ENCODE peak calls at places on chromosomes 2 and 18, in seven cellular contexts. M is PC-3, C is SK-N-SH, B is neural progenitor cell, Y is HCT116, I is GM23338, P is MM.1S. F is an unnamed sample. For H4K20me1, the result is how much of the 10 kb centered on the place peaks cover.

GRCh38 chr2:43255249-43255960 is 29.0 kb upstream of the ZFP36L2 start:
- DNase-seq in M (peak), C (no peak), B (no peak), Y (no peak), I (no peak), P (no peak), F (no peak)

GRCh38 chr2:160353166-160353565 is 140.4 kb downstream of the RBMS1 start:
- DNase-seq in M (peak), C (no peak), B (no peak), Y (no peak), I (no peak), P (peak), F (peak)

GRCh38 chr2:26846334-26846863 is 1.5 kb upstream of the DPYSL5 start:
- DNase-seq in M (peak), C (peak), B (peak), Y (peak), I (peak), P (peak), F (peak)

GRCh38 chr2:116680537-116680936 is 1134.0 kb upstream of the DDX18 start:
- DNase-seq in M (peak), C (no peak), B (no peak), Y (no peak), I (no peak), P (no peak), F (no peak)

GRCh38 chr2:15325296-15325695 is 235.8 kb downstream of the NBAS start:
- DNase-seq in M (no peak), C (no peak), B (no peak), Y (no peak), I (no peak), P (no peak), F (no peak)

GRCh38 chr2:33412920-33413319 is 63.5 kb upstream of the RASGRP3 start:
- DNase-seq in M (peak), C (peak), B (peak), Y (peak), I (peak), P (no peak), F (no peak)

GRCh38 chr2:151730242-151730975 is 3.9 kb downstream of the NEB start:
- DNase-seq in M (no peak), C (no peak), B (no peak), Y (no peak), I (peak), P (peak), F (no peak)

GRCh38 chr2:148524519-148524919 is 120.0 kb upstream of the EPC2 start:
- DNase-seq in M (no peak), C (no peak), B (no peak), Y (no peak), I (no peak), P (no peak), F (no peak)

GRCh38 chr2:164903944-164904343 is 51.4 kb downstream of the SLC38A11 start:
- DNase-seq in M (peak), C (no peak), B (peak), Y (no peak), I (no peak), P (no peak), F (no peak)

GRCh38 chr2:54306561-54306960 is 50.5 kb upstream of the TSPYL6 start:
- DNase-seq in M (no peak), C (no peak), B (no peak), Y (no peak), I (no peak), P (no peak), F (no peak)

GRCh38 chr2:220876074-220876824 is 695.9 kb downstream of the EPHA4 start:
- DNase-seq in M (no peak), C (no peak), B (no peak), Y (no peak), I (no peak), P (no peak), F (no peak)

GRCh38 chr2:235746257-235746934 is 252.6 kb downstream of the AGAP1 start:
- DNase-seq in M (peak), C (peak), B (peak), Y (peak), I (peak), P (peak), F (peak)

GRCh38 chr2:119486196-119486827 is 38.0 kb downstream of the SCTR start:
- DNase-seq in M (no peak), C (no peak), B (no peak), Y (no peak), I (no peak), P (no peak), F (no peak)

GRCh38 chr2:25903216-25903776 is 25.0 kb upstream of the ASXL2 start:
- DNase-seq in M (no peak), C (peak), B (no peak), Y (no peak), I (no peak), P (no peak), F (no peak)

GRCh38 chr18:70126832-70127231 is 78.7 kb downstream of the RTTN start:
- DNase-seq in M (no peak), C (peak), B (no peak), Y (no peak), I (no peak), P (no peak), F (no peak)

GRCh38 chr2:218607436-218608115 is at the start of gene PLCD4:
- DNase-seq in M (peak), C (peak), B (peak), Y (no peak), I (peak), P (no peak), F (no peak)

GRCh38 chr2:95159690-95160449 is at the start of gene ZNF514:
- DNase-seq in M (peak), C (peak), B (peak), Y (no peak), I (peak), P (peak), F (peak)

GRCh38 chr18:25831226-25831828 is 259.1 kb downstream of the SS18 start:
- DNase-seq in M (no peak), C (no peak), B (no peak), Y (no peak), I (no peak), P (no peak), F (no peak)

GRCh38 chr2:133710613-133711012 is 142.3 kb upstream of the NCKAP5 start:
- DNase-seq in M (peak), C (peak), B (no peak), Y (no peak), I (no peak), P (no peak), F (no peak)

GRCh38 chr2:102606353-102606752 is 13.0 kb upstream of the SLC9A2 start:
- DNase-seq in M (peak), C (no peak), B (no peak), Y (no peak), I (no peak), P (no peak), F (no peak)

GRCh38 chr2:31202833-31203232 is 14.5 kb downstream of the CAPN14 start:
- DNase-seq in M (no peak), C (peak), B (no peak), Y (no peak), I (no peak), P (no peak), F (no peak)

GRCh38 chr18:63168287-63168686 is 151.3 kb downstream of the BCL2 start:
- DNase-seq in M (no peak), C (no peak), B (no peak), Y (no peak), I (no peak), P (no peak), F (no peak)

GRCh38 chr2:139366659-139367058 is 586.5 kb upstream of the NXPH2 start:
- DNase-seq in M (no peak), C (no peak), B (no peak), Y (no peak), I (no peak), P (no peak), F (no peak)

GRCh38 chr2:47513981-47514520 is 111.1 kb downstream of the MSH2 start:
- DNase-seq in M (no peak), C (no peak), B (no peak), Y (no peak), I (no peak), P (no peak), F (no peak)

GRCh38 chr2:161913865-161914264 is 160.2 kb downstream of the DPP4 start:
- DNase-seq in M (peak), C (no peak), B (no peak), Y (peak), I (no peak), P (no peak), F (no peak)

GRCh38 chr2:26778076-26778475 is 7.8 kb upstream of the CENPA start:
- DNase-seq in M (no peak), C (no peak), B (no peak), Y (no peak), I (no peak), P (no peak), F (no peak)

GRCh38 chr2:44295113-44295512 is 19.8 kb downstream of the SLC3A1 start:
- DNase-seq in M (no peak), C (no peak), B (no peak), Y (no peak), I (no peak), P (no peak), F (no peak)

GRCh38 chr18:75408554-75409506 is 18.7 kb downstream of the SMIM21 start:
- DNase-seq in M (peak), C (no peak), B (no peak), Y (peak), I (no peak), P (no peak), F (no peak)

GRCh38 chr2:75481041-75481836 is 79.5 kb downstream of the EVA1A start:
- DNase-seq in M (peak), C (peak), B (peak), Y (peak), I (peak), P (no peak), F (peak)

GRCh38 chr2:47323009-47323821 is 79.7 kb upstream of the MSH2 start:
- DNase-seq in M (peak), C (peak), B (peak), Y (peak), I (peak), P (peak), F (peak)

GRCh38 chr18:79567481-79568147 is 112.0 kb upstream of the CTDP1 start:
- DNase-seq in M (no peak), C (no peak), B (peak), Y (no peak), I (peak), P (no peak), F (no peak)

GRCh38 chr2:16537347-16537746 is 128.3 kb downstream of the CYRIA start:
- DNase-seq in M (peak), C (no peak), B (no peak), Y (no peak), I (no peak), P (no peak), F (no peak)

GRCh38 chr2:190023860-190024259 is 38.7 kb downstream of the MSTN start:
- DNase-seq in M (peak), C (peak), B (peak), Y (peak), I (peak), P (peak), F (peak)

GRCh38 chr18:55375930-55376329 is 212.1 kb downstream of the TCF4 start:
- DNase-seq in M (no peak), C (no peak), B (no peak), Y (no peak), I (no peak), P (no peak), F (no peak)

GRCh38 chr2:57881998-57882884 is 164.4 kb upstream of the VRK2 start:
- DNase-seq in M (peak), C (no peak), B (no peak), Y (peak), I (no peak), P (no peak), F (no peak)

GRCh38 chr2:236974206-236974605 is 111.5 kb upstream of the COPS8 start:
- DNase-seq in M (no peak), C (no peak), B (no peak), Y (no peak), I (no peak), P (no peak), F (no peak)

DNA sequence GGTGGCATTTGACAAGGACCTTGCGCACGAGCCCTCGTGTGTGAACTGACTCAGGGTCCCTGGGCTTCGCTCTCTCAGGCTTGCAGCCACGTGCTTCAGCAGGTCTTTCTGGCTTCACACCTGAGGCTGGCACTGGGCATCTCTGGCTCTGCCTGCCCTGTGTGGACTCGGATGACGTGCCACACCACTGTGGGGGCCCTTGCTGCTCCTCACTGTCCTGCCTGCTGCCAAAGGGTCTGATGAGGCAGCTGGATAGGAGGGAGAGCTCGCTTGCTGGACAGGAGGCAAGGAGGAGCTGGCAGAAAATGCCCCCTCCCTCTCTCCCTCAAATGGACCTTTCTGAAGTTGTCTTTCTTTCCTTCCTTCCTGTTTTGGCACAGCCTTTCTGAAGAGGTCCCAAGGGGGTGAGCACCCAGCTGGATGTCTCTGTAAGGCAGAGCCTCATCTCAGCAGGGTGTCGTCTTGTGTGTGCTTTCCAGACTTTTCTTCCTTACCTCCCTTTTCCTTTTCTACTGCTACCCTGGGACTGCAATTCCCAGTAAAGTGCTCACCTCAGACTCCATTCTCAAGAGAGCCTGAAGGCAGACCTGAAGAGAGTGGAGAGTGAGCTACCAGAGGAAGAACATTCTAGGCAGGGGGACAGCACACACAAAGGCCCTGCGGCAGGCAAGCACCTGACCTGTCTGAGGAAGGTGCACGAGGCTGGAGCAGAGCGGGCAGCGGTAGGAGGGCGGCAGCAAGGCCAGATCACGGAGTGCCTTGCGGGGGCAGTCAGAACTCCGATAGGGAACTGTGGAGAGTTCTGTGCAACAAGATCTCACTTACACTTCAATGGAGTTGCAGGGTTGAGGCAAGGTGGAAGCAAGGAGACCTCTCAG is 5.3 kb downstream of the PER2 start:
- DNase-seq in M (no peak), C (no peak), B (no peak), Y (no peak), I (no peak), P (no peak), F (peak)
- H4K20me1 ChIP-seq in M (under half), C (under half), B (under half), Y (under half), I (under half), P (under half), F (under half)

GRCh38 chr18:48547456-48548403 is 8.9 kb downstream of the CTIF start:
- DNase-seq in M (peak), C (no peak), B (no peak), Y (no peak), I (peak), P (no peak), F (no peak)
- TF ChIP-seq EZH2phosphoT487 in M (no peak), C (no peak), B (no peak), Y (no peak), I (no peak), P (no peak), F (no peak)

DNA sequence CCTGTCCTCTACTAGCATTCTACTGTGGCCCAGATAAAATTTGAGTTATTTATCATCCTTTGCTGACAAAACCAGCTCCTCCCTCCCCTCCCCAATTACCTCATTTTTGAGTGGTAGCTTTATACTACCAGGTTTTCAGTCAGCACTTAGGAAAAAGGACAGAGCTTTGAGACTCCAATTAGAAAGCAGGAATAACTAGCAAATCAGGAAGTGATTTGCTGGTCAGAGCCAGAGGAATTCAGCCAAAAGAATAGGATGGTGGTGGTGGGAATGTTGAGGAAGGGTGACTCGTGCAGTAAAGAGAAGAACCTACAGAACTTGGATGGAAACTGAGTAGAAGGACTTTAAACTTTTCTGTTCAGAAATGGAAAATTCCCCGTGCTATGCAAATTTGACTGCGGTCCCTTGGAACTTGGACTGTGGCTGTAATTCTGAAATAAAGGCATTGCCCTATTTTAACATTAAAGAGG is 3.7 kb downstream of the MYL12B start:
- DNase-seq in M (peak), C (no peak), B (peak), Y (no peak), I (peak), P (no peak), F (no peak)
- H4K20me1 ChIP-seq in M (half or more), C (half or more), B (half or more), Y (half or more), I (under half), P (under half), F (under half)

DNA sequence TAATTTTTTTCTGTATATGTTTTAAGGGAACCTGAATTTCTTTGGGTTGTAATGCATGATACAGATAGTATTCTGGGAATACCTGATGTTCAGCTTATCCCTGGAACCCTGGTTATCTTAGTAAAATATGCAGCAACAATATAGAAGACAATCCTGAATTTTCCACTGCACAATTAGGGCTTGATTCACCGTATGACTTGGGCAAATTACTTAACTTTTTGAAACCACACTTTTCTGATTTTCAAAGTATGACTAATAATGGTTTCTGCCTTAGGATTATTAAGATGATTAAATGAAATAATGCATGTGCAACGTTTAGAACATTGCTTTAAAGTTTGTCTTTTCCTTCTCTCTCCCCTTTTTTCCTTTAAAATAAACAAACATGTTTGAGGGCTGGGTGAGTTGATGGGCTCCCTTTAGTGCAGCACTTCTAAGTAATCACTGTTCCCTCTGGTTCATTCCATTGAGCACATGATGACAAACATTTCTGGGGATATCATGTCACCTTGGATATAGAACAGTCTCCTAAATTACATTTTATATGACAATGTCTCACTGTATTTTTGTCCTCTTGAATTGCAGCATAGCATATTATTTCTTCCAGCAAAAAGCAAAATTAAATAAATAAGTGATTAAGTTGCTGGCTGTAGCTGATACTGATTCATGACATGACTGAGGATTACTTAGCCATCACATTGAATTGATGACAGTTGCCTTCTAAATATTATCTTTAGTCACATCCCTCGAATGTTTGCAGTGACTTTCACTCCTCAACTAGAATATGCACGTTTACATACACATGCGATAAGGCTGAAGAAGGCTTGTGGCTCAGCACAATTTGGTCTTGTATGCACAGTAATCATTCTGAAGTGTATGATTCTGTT is 254.5 kb downstream of the NEDD4L start:
- DNase-seq in M (no peak), C (no peak), B (no peak), Y (no peak), I (no peak), P (no peak), F (no peak)
- TF ChIP-seq EZH2phosphoT487 in M (no peak), C (no peak), B (no peak), Y (no peak), I (no peak), P (no peak), F (no peak)

GRCh38 chr2:86072271-86072858 is 33.3 kb downstream of the POLR1A start:
- DNase-seq in M (no peak), C (peak), B (no peak), Y (no peak), I (no peak), P (peak), F (peak)
- H4K20me1 ChIP-seq in M (under half), C (under half), B (under half), Y (under half), I (under half), P (under half), F (under half)

GRCh38 chr2:135800513-135801460 is 36.2 kb downstream of the LCT start:
- DNase-seq in M (no peak), C (no peak), B (no peak), Y (no peak), I (no peak), P (no peak), F (no peak)
- TF ChIP-seq EZH2phosphoT487 in M (no peak), C (no peak), B (no peak), Y (no peak), I (no peak), P (no peak), F (no peak)

GRCh38 chr18:48563027-48563426 is 24.2 kb downstream of the CTIF start:
- DNase-seq in M (peak), C (no peak), B (no peak), Y (no peak), I (no peak), P (no peak), F (no peak)
- H4K20me1 ChIP-seq in M (under half), C (half or more), B (under half), Y (under half), I (under half), P (under half), F (under half)

F was measured in OCI-LY7.